ENCODE peak calls at places on chromosomes 13 and 19, in four cellular contexts. K is stimulated activated CD4-positive, alpha-beta T cell treated with anti-CD3 and anti-CD28 coated beads, Interleukin-1b, Interleukin-23, amount 100 ng/mL, for 4 hours; C is astrocyte of the spinal cord; E is CD8-positive, alpha-beta T cell. H is an unnamed sample.

GRCh38 chr13:25916119-25916518 is 135.7 kb downstream of the SHISA2 start:
- DNase-seq in C (no peak), E (no peak), K (no peak), H (no peak)

GRCh38 chr19:53868091-53868891 is 608 bp downstream of the MYADM start:
- DNase-seq in C (peak; percentile 53), K (peak; percentile 17), E (peak; percentile 50), H (no peak)

GRCh38 chr19:41548954-41549688 is 26.8 kb upstream of the CEACAM21 start:
- DNase-seq in E (peak; percentile 82), K (peak; percentile 37), C (no peak), H (no peak)

GRCh38 chr19:42132030-42132628 is at the start of gene POU2F2:
- DNase-seq in C (no peak), E (peak; percentile 87), K (peak; percentile 84), H (no peak)

GRCh38 chr13:83211301-83211700 is 671.0 kb downstream of the SLITRK1 start:
- DNase-seq in E (no peak), C (peak; percentile 59), K (no peak), H (no peak)

GRCh38 chr13:109836629-109837607 is 50.5 kb upstream of the IRS2 start:
- DNase-seq in C (no peak), E (no peak), K (no peak), H (no peak)

GRCh38 chr19:19711306-19711933 is 21.5 kb downstream of the ZNF14 start:
- DNase-seq in K (no peak), E (no peak), C (no peak), H (no peak)

GRCh38 chr13:111899714-111900389 is 167.1 kb upstream of the SOX1 start:
- DNase-seq in K (no peak), E (no peak), C (no peak), H (no peak)

GRCh38 chr13:68666774-68667397 is 1436.8 kb upstream of the PCDH9 start:
- DNase-seq in C (no peak), K (no peak), E (no peak), H (no peak)

GRCh38 chr13:97843201-97843600 is 110.3 kb upstream of the IPO5 start:
- DNase-seq in K (no peak), C (no peak), E (no peak), H (no peak)

GRCh38 chr19:19909654-19910053 is 8.9 kb downstream of the ZNF93 start:
- DNase-seq in K (no peak), C (no peak), E (no peak), H (no peak)

GRCh38 chr13:37878921-37879320 is 9.3 kb upstream of the TRPC4 start:
- DNase-seq in K (no peak), C (no peak), E (no peak), H (peak; percentile 36)

GRCh38 chr13:27359203-27359821 is 65.1 kb upstream of the GTF3A start:
- DNase-seq in K (peak; percentile 57), E (peak; percentile 70), C (peak; percentile 69), H (peak; percentile 73)

GRCh38 chr19:47157455-47158321 is 27.1 kb downstream of the SAE1 start:
- DNase-seq in K (no peak), E (peak; percentile 37), C (peak; percentile 74), H (peak; percentile 83)

GRCh38 chr13:110479648-110480047 is 81.9 kb downstream of the RAB20 start:
- DNase-seq in E (no peak), K (no peak), C (no peak), H (no peak)

GRCh38 chr13:59111711-59112110 is 1052.0 kb downstream of the DIAPH3 start:
- DNase-seq in K (no peak), C (peak; percentile 87), E (no peak), H (peak; percentile 58)

GRCh38 chr13:97809576-97809975 is 143.9 kb upstream of the IPO5 start:
- DNase-seq in K (no peak), E (no peak), C (peak; percentile 8), H (no peak)

GRCh38 chr19:34220472-34221063 is 33.8 kb upstream of the GARRE1 start:
- DNase-seq in E (peak; percentile 70), K (peak; percentile 41), C (peak; percentile 57), H (peak; percentile 79)

GRCh38 chr13:45846681-45847080 is 4.9 kb downstream of the SIAH3 start:
- DNase-seq in K (no peak), C (no peak), E (no peak), H (no peak)

GRCh38 chr19:22625266-22626035 is 8.7 kb upstream of the ZNF492 start:
- DNase-seq in C (no peak), K (no peak), E (no peak), H (no peak)

GRCh38 chr13:97768134-97768533 is 185.3 kb upstream of the IPO5 start:
- DNase-seq in C (no peak), E (no peak), K (no peak), H (no peak)

GRCh38 chr19:42316223-42317211 is 3.4 kb downstream of the TMEM145 start:
- DNase-seq in K (no peak), C (no peak), E (no peak), H (no peak)

GRCh38 chr13:99421271-99421670 is 80.0 kb upstream of the TM9SF2 start:
- DNase-seq in C (no peak), E (no peak), K (no peak), H (no peak)

GRCh38 chr19:38290631-38291147 is 13.4 kb upstream of the C19orf33 start:
- DNase-seq in E (no peak), C (peak; percentile 85), K (no peak), H (no peak)

GRCh38 chr13:24187185-24187584 is 26.7 kb downstream of the SPATA13 start:
- DNase-seq in C (no peak), K (no peak), E (no peak), H (no peak)

GRCh38 chr19:46107371-46107770 is 17.1 kb downstream of the IGFL3 start:
- DNase-seq in K (no peak), C (peak; percentile 59), E (no peak), H (no peak)

GRCh38 chr19:30023330-30023729 is 81.3 kb downstream of the URI1 start:
- DNase-seq in C (no peak), K (no peak), E (no peak), H (no peak)

GRCh38 chr19:45968626-45969025 is 5.0 kb downstream of the NOVA2 start:
- DNase-seq in C (no peak), E (no peak), K (no peak), H (peak; percentile 43)

GRCh38 chr19:19499272-19499995 is 15.9 kb downstream of the TSSK6 start:
- DNase-seq in C (no peak), E (no peak), K (no peak), H (no peak)

GRCh38 chr13:113323869-113324268 is 26.8 kb downstream of the LAMP1 start:
- DNase-seq in C (no peak), K (no peak), E (no peak), H (no peak)

GRCh38 chr19:44657211-44657921 is 13.7 kb downstream of the PVR start:
- DNase-seq in E (peak; percentile 70), C (peak; percentile 59), K (peak; percentile 65), H (peak; percentile 69)

GRCh38 chr13:113545931-113546516 is 38.5 kb upstream of the TFDP1 start:
- DNase-seq in C (no peak), K (no peak), E (no peak), H (no peak)

GRCh38 chr13:50149143-50149703 is 134.0 kb downstream of the KCNRG start:
- DNase-seq in E (no peak), K (no peak), C (no peak), H (no peak)

GRCh38 chr19:43552616-43553015 is 19.6 kb downstream of the ZNF575 start:
- DNase-seq in K (no peak), E (no peak), C (no peak), H (no peak)

GRCh38 chr13:23551213-23552008 is 18.8 kb upstream of the TNFRSF19 start:
- DNase-seq in C (no peak), K (no peak), E (no peak), H (no peak)

H was measured in SK-MEL-5.